ENCODE peak calls at places on chromosomes 11 and 22, in eight cellular contexts. H, R, Q, D, L, T, P and Y are unnamed samples.

GRCh38 chr11:76823481-76824028 is 37.2 kb upstream of the ACER3 start:
- DNase-seq in H (no peak), R (no peak), Q (no peak), D (no peak), L (peak; percentile 63), T (no peak), P (no peak), Y (no peak)

GRCh38 chr11:121613724-121614123 is 161.0 kb upstream of the SORL1-AS1 start:
- DNase-seq in H (no peak), R (no peak), Q (no peak), D (no peak), L (no peak), T (no peak), P (no peak), Y (no peak)

GRCh38 chr22:27502327-27502726 is 299.2 kb downstream of the MN1 start:
- DNase-seq in H (no peak), R (no peak), Q (no peak), D (no peak), L (no peak), T (no peak), P (no peak), Y (no peak)

GRCh38 chr22:47352920-47353700 is 590.7 kb downstream of the TBC1D22A start:
- DNase-seq in H (no peak), R (no peak), Q (no peak), D (no peak), L (no peak), T (no peak), P (no peak), Y (no peak)

GRCh38 chr22:45743687-45744086 is 72.1 kb downstream of the ATXN10 start:
- DNase-seq in H (no peak), R (no peak), Q (no peak), D (no peak), L (no peak), T (no peak), P (no peak), Y (no peak)

GRCh38 chr11:119661226-119661625 is 67.8 kb downstream of the NECTIN1 start:
- DNase-seq in H (no peak), R (no peak), Q (no peak), D (no peak), L (no peak), T (no peak), P (no peak), Y (no peak)

GRCh38 chr11:130448039-130448415 is 418 bp upstream of the ADAMTS15 start:
- DNase-seq in H (no peak), R (no peak), Q (no peak), D (no peak), L (no peak), T (no peak), P (no peak), Y (no peak)

GRCh38 chr11:71247551-71248250 is 4.7 kb downstream of the SHANK2 start:
- DNase-seq in H (no peak), R (no peak), Q (no peak), D (no peak), L (no peak), T (no peak), P (no peak), Y (no peak)

GRCh38 chr11:60939301-60939700 is 12.7 kb downstream of the SLC15A3 start:
- DNase-seq in H (no peak), R (no peak), Q (no peak), D (no peak), L (no peak), T (no peak), P (no peak), Y (no peak)

GRCh38 chr11:88131764-88132470 is 43.3 kb downstream of the RAB38 start:
- DNase-seq in H (no peak), R (no peak), Q (no peak), D (no peak), L (peak; percentile 1), T (no peak), P (no peak), Y (no peak)

GRCh38 chr22:50016988-50017700 is 4.6 kb upstream of the IL17REL start:
- DNase-seq in H (no peak), R (no peak), Q (no peak), D (peak; percentile 85), L (no peak), T (peak; percentile 40), P (no peak), Y (no peak)

GRCh38 chr11:9260182-9261146 is 4.7 kb downstream of the DENND5A start:
- DNase-seq in H (no peak), R (no peak), Q (peak; percentile 53), D (no peak), L (no peak), T (peak; percentile 40), P (no peak), Y (no peak)

GRCh38 chr11:105632316-105632715 is 22.4 kb downstream of the GRIA4 start:
- DNase-seq in H (no peak), R (no peak), Q (no peak), D (no peak), L (no peak), T (no peak), P (no peak), Y (no peak)

GRCh38 chr11:60774726-60775125 is 10.4 kb upstream of the MS4A10 start:
- DNase-seq in H (no peak), R (no peak), Q (no peak), D (no peak), L (no peak), T (no peak), P (no peak), Y (no peak)

GRCh38 chr22:39989633-39990032 is 5.1 kb upstream of the FAM83F start:
- DNase-seq in H (no peak), R (no peak), Q (no peak), D (no peak), L (no peak), T (no peak), P (no peak), Y (no peak)

GRCh38 chr11:121448431-121448941 is 3.6 kb upstream of the SORL1 start:
- DNase-seq in H (no peak), R (no peak), Q (no peak), D (no peak), L (no peak), T (no peak), P (no peak), Y (no peak)

GRCh38 chr11:43399983-43400630 is 41.4 kb downstream of the TTC17 start:
- DNase-seq in H (no peak), R (no peak), Q (no peak), D (peak; percentile 29), L (peak; percentile 5), T (no peak), P (no peak), Y (no peak)

GRCh38 chr11:76694664-76695063 is 24.1 kb upstream of the LRRC32 start:
- DNase-seq in H (no peak), R (no peak), Q (no peak), D (no peak), L (peak; percentile 75), T (no peak), P (no peak), Y (no peak)

GRCh38 chr11:86940122-86940777 is 14.9 kb downstream of the FZD4 start:
- DNase-seq in H (no peak), R (no peak), Q (no peak), D (no peak), L (peak; percentile 71), T (no peak), P (no peak), Y (no peak)

GRCh38 chr11:45087301-45087700 is 59.1 kb upstream of the PRDM11 start:
- DNase-seq in H (no peak), R (peak; percentile 59), Q (no peak), D (no peak), L (peak; percentile 34), T (no peak), P (no peak), Y (no peak)

GRCh38 chr11:69828276-69828970 is 9.2 kb upstream of the FGF3 start:
- DNase-seq in H (no peak), R (no peak), Q (peak; percentile 4), D (no peak), L (no peak), T (no peak), P (no peak), Y (no peak)

GRCh38 chr11:72584293-72584921 is 89.8 kb downstream of the PDE2A start:
- DNase-seq in H (no peak), R (no peak), Q (peak; percentile 65), D (peak; percentile 57), L (no peak), T (peak; percentile 65), P (no peak), Y (no peak)

GRCh38 chr22:42610211-42610610 is 4.5 kb downstream of the POLDIP3 start:
- DNase-seq in H (no peak), R (no peak), Q (no peak), D (no peak), L (no peak), T (no peak), P (no peak), Y (no peak)

GRCh38 chr11:66983275-66983924 is 8.3 kb downstream of the C11orf86 start:
- DNase-seq in H (no peak), R (no peak), Q (no peak), D (no peak), L (no peak), T (no peak), P (no peak), Y (no peak)

GRCh38 chr11:73344191-73344607 is 32.0 kb upstream of the RELT start:
- DNase-seq in H (no peak), R (no peak), Q (no peak), D (no peak), L (no peak), T (no peak), P (no peak), Y (no peak)

GRCh38 chr22:50267591-50268390 is 2.4 kb downstream of the MAPK11 start:
- DNase-seq in H (no peak), R (no peak), Q (peak; percentile 64), D (peak; percentile 78), L (no peak), T (no peak), P (no peak), Y (no peak)

GRCh38 chr11:108713076-108713790 is 48.4 kb downstream of the DDX10 start:
- DNase-seq in H (no peak), R (no peak), Q (no peak), D (no peak), L (peak; percentile 75), T (no peak), P (no peak), Y (no peak)

GRCh38 chr22:42908082-42908746 is 51.1 kb upstream of the ARFGAP3 start:
- DNase-seq in H (no peak), R (no peak), Q (no peak), D (no peak), L (no peak), T (no peak), P (no peak), Y (no peak)

GRCh38 chr22:23072035-23072910 is 2.0 kb downstream of the GNAZ start:
- DNase-seq in H (no peak), R (no peak), Q (no peak), D (no peak), L (no peak), T (no peak), P (no peak), Y (no peak)

GRCh38 chr11:75858613-75859012 is 43.6 kb downstream of the UVRAG start:
- DNase-seq in H (no peak), R (no peak), Q (no peak), D (no peak), L (peak; percentile 20), T (no peak), P (no peak), Y (no peak)

GRCh38 chr11:17813391-17814059 is 78.9 kb downstream of the KCNC1 start:
- DNase-seq in H (no peak), R (no peak), Q (no peak), D (no peak), L (no peak), T (no peak), P (no peak), Y (no peak)

GRCh38 chr11:115505165-115505564 is 950 bp upstream of the CADM1 start:
- DNase-seq in H (no peak), R (peak; percentile 27), Q (no peak), D (no peak), L (no peak), T (no peak), P (no peak), Y (no peak)